ENCODE peak calls at places on chromosomes 12 and 14, in four cellular contexts. C is stimulated activated naive CD4-positive, alpha-beta T cell treated with Interleukin-2 at 50 U/mL for 16 hours; B is endothelial cell; W is fibroblast of mammary gland. O is an unnamed sample.

GRCh38 chr14:75854247-75854799 is 127.5 kb downstream of the TGFB3 start:
- DNase-seq in C (no peak), B (no peak), W (no peak), O (no peak)

GRCh38 chr12:57522887-57523705 is 472 bp downstream of the MBD6 start:
- DNase-seq in C (peak; percentile 67), B (peak; percentile 49), W (no peak), O (peak; percentile 72)

GRCh38 chr14:44901696-44902095 is 60.1 kb downstream of the KLHL28 start:
- DNase-seq in C (no peak), B (no peak), W (no peak), O (no peak)

GRCh38 chr12:124386059-124386458 is 91.2 kb downstream of the RFLNA start:
- DNase-seq in C (no peak), B (no peak), W (peak; percentile 56), O (peak; percentile 47)

GRCh38 chr12:50888666-50889065 is 45.9 kb downstream of the TMPRSS12 start:
- DNase-seq in C (no peak), B (no peak), W (no peak), O (no peak)

GRCh38 chr14:95458459-95458858 is 58.0 kb downstream of the SYNE3 start:
- DNase-seq in C (no peak), B (no peak), W (no peak), O (no peak)

GRCh38 chr12:55830601-55831406 is 1.4 kb upstream of the DNAJC14 start:
- DNase-seq in C (peak; percentile 7), B (peak; percentile 60), W (peak; percentile 66), O (peak; percentile 69)

GRCh38 chr14:37857774-37858266 is 262.4 kb downstream of the TTC6 start:
- DNase-seq in C (no peak), B (no peak), W (no peak), O (no peak)

GRCh38 chr12:50201987-50202521 is 34.9 kb upstream of the CERS5 start:
- DNase-seq in C (no peak), B (no peak), W (peak; percentile 83), O (no peak)

GRCh38 chr14:39265741-39266588 is 32.2 kb downstream of the MIA2 start:
- DNase-seq in C (peak; percentile 28), B (no peak), W (peak; percentile 60), O (no peak)

GRCh38 chr12:81598205-81598604 is 160.9 kb downstream of the PPFIA2 start:
- DNase-seq in C (no peak), B (no peak), W (no peak), O (no peak)

GRCh38 chr14:77615231-77616132 is 955 bp downstream of the SPTLC2 start:
- DNase-seq in C (peak; percentile 13), B (peak; percentile 7), W (peak; percentile 52), O (no peak)

GRCh38 chr14:75711134-75711795 is 50.2 kb downstream of the TTLL5 start:
- DNase-seq in C (no peak), B (peak; percentile 20), W (peak; percentile 67), O (peak; percentile 25)

GRCh38 chr12:26736563-26737486 is 96.2 kb downstream of the ITPR2 start:
- DNase-seq in C (no peak), B (no peak), W (peak; percentile 73), O (no peak)

GRCh38 chr12:24378548-24379011 is 429.1 kb upstream of the SOX5 start:
- DNase-seq in C (no peak), B (no peak), W (no peak), O (no peak)

GRCh38 chr12:2813573-2814185 is 1.2 kb downstream of the ITFG2 start:
- DNase-seq in C (peak; percentile 24), B (peak; percentile 52), W (peak; percentile 73), O (peak; percentile 56)

GRCh38 chr14:43449291-43449690 is 1057.8 kb downstream of the FSCB start:
- DNase-seq in C (no peak), B (no peak), W (no peak), O (no peak)

GRCh38 chr14:94018308-94018707 is 7.8 kb upstream of the OTUB2 start:
- DNase-seq in C (no peak), B (no peak), W (no peak), O (no peak)

GRCh38 chr14:89957791-89958190 is 2.1 kb downstream of the TDP1 start:
- DNase-seq in C (no peak), B (no peak), W (peak; percentile 15), O (no peak)

GRCh38 chr12:95351745-95352144 is 122.2 kb upstream of the METAP2 start:
- DNase-seq in C (no peak), B (no peak), W (peak; percentile 10), O (no peak)

GRCh38 chr14:42277840-42278239 is 671.2 kb downstream of the LRFN5 start:
- DNase-seq in C (no peak), B (no peak), W (no peak), O (no peak)

GRCh38 chr12:49230176-49230575 is 34.7 kb upstream of the TUBA1C start:
- DNase-seq in C (no peak), B (no peak), W (no peak), O (no peak)

GRCh38 chr14:63642656-63643382 is 1.1 kb upstream of the WDR89 start:
- DNase-seq in C (no peak), B (no peak), W (no peak), O (no peak)

GRCh38 chr12:49279706-49280159 is 14.9 kb downstream of the TUBA1C start:
- DNase-seq in C (no peak), B (no peak), W (no peak), O (no peak)

GRCh38 chr14:32055175-32055574 is 21.9 kb upstream of the ARHGAP5 start:
- DNase-seq in C (no peak), B (no peak), W (no peak), O (no peak)

O was measured in nephron progenitor cell.